ENCODE peak calls at places on chromosomes 2 and 18, in four cellular contexts. One of them, this sample, is unnamed.

GRCh38 chr18:30945769-30946168 is 96.8 kb downstream of the DSC3 start:
- DNase-seq in HepG2: no peak
- DNase-seq in endothelial cell of umbilical vein: no peak
- DNase-seq in neural progenitor cell: peak; percentile 7
- DNase-seq in this sample: no peak

GRCh38 chr2:136932700-136933099 is 167.4 kb downstream of the THSD7B start:
- DNase-seq in HepG2: peak; percentile 30
- DNase-seq in endothelial cell of umbilical vein: peak; percentile 5
- DNase-seq in neural progenitor cell: peak; percentile 67
- DNase-seq in this sample: no peak

GRCh38 chr2:162118166-162119031 is 33.6 kb downstream of the GCG start:
- DNase-seq in HepG2: no peak
- DNase-seq in endothelial cell of umbilical vein: peak; percentile 44
- DNase-seq in neural progenitor cell: no peak
- DNase-seq in this sample: peak; percentile 85

GRCh38 chr2:86672027-86672545 is 48.0 kb upstream of the RMND5A start:
- DNase-seq in HepG2: no peak
- DNase-seq in endothelial cell of umbilical vein: no peak
- DNase-seq in neural progenitor cell: no peak
- DNase-seq in this sample: no peak

GRCh38 chr18:76219023-76219422 is 276.0 kb downstream of the ZNF516 start:
- DNase-seq in HepG2: no peak
- DNase-seq in endothelial cell of umbilical vein: no peak
- DNase-seq in neural progenitor cell: no peak
- DNase-seq in this sample: no peak

GRCh38 chr2:152561251-152561650 is 156.0 kb downstream of the PRPF40A start:
- DNase-seq in HepG2: no peak
- DNase-seq in endothelial cell of umbilical vein: no peak
- DNase-seq in neural progenitor cell: no peak
- DNase-seq in this sample: no peak

GRCh38 chr2:145228506-145228905 is 708.6 kb upstream of the ZEB2 start:
- DNase-seq in HepG2: no peak
- DNase-seq in endothelial cell of umbilical vein: no peak
- DNase-seq in neural progenitor cell: no peak
- DNase-seq in this sample: peak; percentile 27

GRCh38 chr2:215529271-215529670 is 93.4 kb upstream of the FN1 start:
- DNase-seq in HepG2: peak; percentile 89
- DNase-seq in endothelial cell of umbilical vein: peak; percentile 69
- DNase-seq in neural progenitor cell: no peak
- DNase-seq in this sample: peak; percentile 76

GRCh38 chr2:216139884-216140283 is 30.7 kb downstream of the XRCC5 start:
- DNase-seq in HepG2: peak; percentile 61
- DNase-seq in endothelial cell of umbilical vein: no peak
- DNase-seq in neural progenitor cell: peak; percentile 26
- DNase-seq in this sample: no peak

GRCh38 chr18:6054443-6054842 is 159.1 kb upstream of the TMEM200C start:
- DNase-seq in HepG2: no peak
- DNase-seq in endothelial cell of umbilical vein: no peak
- DNase-seq in neural progenitor cell: no peak
- DNase-seq in this sample: no peak

GRCh38 chr2:176079285-176079830 is 4.4 kb downstream of the EVX2 start:
- DNase-seq in HepG2: no peak
- DNase-seq in endothelial cell of umbilical vein: no peak
- DNase-seq in neural progenitor cell: peak; percentile 62
- DNase-seq in this sample: no peak

GRCh38 chr2:220452561-220452960 is 825.1 kb downstream of the SLC4A3 start:
- DNase-seq in HepG2: no peak
- DNase-seq in endothelial cell of umbilical vein: no peak
- DNase-seq in neural progenitor cell: no peak
- DNase-seq in this sample: no peak

GRCh38 chr2:100785621-100786296 is 34.2 kb upstream of the NPAS2 start:
- DNase-seq in HepG2: no peak
- DNase-seq in endothelial cell of umbilical vein: no peak
- DNase-seq in neural progenitor cell: no peak
- DNase-seq in this sample: no peak

GRCh38 chr2:118224888-118225264 is 136.6 kb downstream of the INSIG2 start:
- DNase-seq in HepG2: no peak
- DNase-seq in endothelial cell of umbilical vein: no peak
- DNase-seq in neural progenitor cell: peak; percentile 69
- DNase-seq in this sample: no peak

GRCh38 chr18:55116855-55117254 is 157.6 kb upstream of the CCDC68 start:
- DNase-seq in HepG2: no peak
- DNase-seq in endothelial cell of umbilical vein: no peak
- DNase-seq in neural progenitor cell: no peak
- DNase-seq in this sample: peak; percentile 50

GRCh38 chr2:209348453-209348852 is 75.4 kb upstream of the MAP2 start:
- DNase-seq in HepG2: no peak
- DNase-seq in endothelial cell of umbilical vein: no peak
- DNase-seq in neural progenitor cell: peak; percentile 8
- DNase-seq in this sample: peak; percentile 23

GRCh38 chr2:212237350-212238095 is 301.1 kb downstream of the ERBB4 start:
- DNase-seq in HepG2: no peak
- DNase-seq in endothelial cell of umbilical vein: no peak
- DNase-seq in neural progenitor cell: peak; percentile 46
- DNase-seq in this sample: no peak

GRCh38 chr18:2569338-2570207 is 1.7 kb downstream of the METTL4 start:
- DNase-seq in HepG2: no peak
- DNase-seq in endothelial cell of umbilical vein: no peak
- DNase-seq in neural progenitor cell: no peak
- DNase-seq in this sample: no peak

GRCh38 chr2:128745946-128746345 is 427.3 kb upstream of the HS6ST1 start:
- DNase-seq in HepG2: no peak
- DNase-seq in endothelial cell of umbilical vein: no peak
- DNase-seq in neural progenitor cell: no peak
- DNase-seq in this sample: no peak

GRCh38 chr2:127106457-127106997 is 427 bp downstream of the BIN1 start:
- DNase-seq in HepG2: no peak
- DNase-seq in endothelial cell of umbilical vein: no peak
- DNase-seq in neural progenitor cell: peak; percentile 47
- DNase-seq in this sample: peak; percentile 36

GRCh38 chr2:44242929-44243328 is 32.4 kb upstream of the SLC3A1 start:
- DNase-seq in HepG2: no peak
- DNase-seq in endothelial cell of umbilical vein: no peak
- DNase-seq in neural progenitor cell: no peak
- DNase-seq in this sample: no peak

GRCh38 chr2:27977623-27978312 is 87.2 kb downstream of the BABAM2 start:
- DNase-seq in HepG2: peak; percentile 60
- DNase-seq in endothelial cell of umbilical vein: peak; percentile 76
- DNase-seq in neural progenitor cell: no peak
- DNase-seq in this sample: peak; percentile 97

GRCh38 chr2:96548558-96549465 is 12.3 kb downstream of the ARID5A start:
- DNase-seq in HepG2: no peak
- DNase-seq in endothelial cell of umbilical vein: no peak
- DNase-seq in neural progenitor cell: no peak
- DNase-seq in this sample: no peak

GRCh38 chr2:132766573-132766972 is 96.6 kb upstream of the LYPD1 start:
- DNase-seq in HepG2: no peak
- DNase-seq in endothelial cell of umbilical vein: no peak
- DNase-seq in neural progenitor cell: no peak
- DNase-seq in this sample: no peak

GRCh38 chr18:74382481-74382880 is 66.8 kb downstream of the C18orf63 start:
- DNase-seq in HepG2: no peak
- DNase-seq in endothelial cell of umbilical vein: no peak
- DNase-seq in neural progenitor cell: no peak
- DNase-seq in this sample: no peak

GRCh38 chr2:10811552-10811951 is 1.0 kb downstream of the PDIA6 start:
- DNase-seq in HepG2: no peak
- DNase-seq in endothelial cell of umbilical vein: peak; percentile 43
- DNase-seq in neural progenitor cell: peak; percentile 56
- DNase-seq in this sample: no peak

GRCh38 chr2:795245-796041 is 118.2 kb upstream of the TMEM18 start:
- DNase-seq in HepG2: no peak
- DNase-seq in endothelial cell of umbilical vein: no peak
- DNase-seq in neural progenitor cell: no peak
- DNase-seq in this sample: no peak
- H3K79me2 ChIP-seq in HepG2: no peaks in the 10 kb centered on the region
- H3K79me2 ChIP-seq in endothelial cell of umbilical vein: no peaks in the 10 kb centered on the region
- H3K79me2 ChIP-seq in neural progenitor cell: no peaks in the 10 kb centered on the region
- H3K79me2 ChIP-seq in this sample: no peaks in the 10 kb centered on the region

GRCh38 chr2:121740973-121741372 is 4.3 kb upstream of the NIFK start:
- DNase-seq in HepG2: no peak
- DNase-seq in endothelial cell of umbilical vein: no peak
- DNase-seq in neural progenitor cell: no peak
- DNase-seq in this sample: no peak
- H3K79me2 ChIP-seq in HepG2: peaks cover 6% of the 10 kb centered on the region
- H3K79me2 ChIP-seq in endothelial cell of umbilical vein: peaks cover 7% of the 10 kb centered on the region
- H3K79me2 ChIP-seq in neural progenitor cell: peaks cover 7% of the 10 kb centered on the region
- H3K79me2 ChIP-seq in this sample: peaks cover 7% of the 10 kb centered on the region

DNA sequence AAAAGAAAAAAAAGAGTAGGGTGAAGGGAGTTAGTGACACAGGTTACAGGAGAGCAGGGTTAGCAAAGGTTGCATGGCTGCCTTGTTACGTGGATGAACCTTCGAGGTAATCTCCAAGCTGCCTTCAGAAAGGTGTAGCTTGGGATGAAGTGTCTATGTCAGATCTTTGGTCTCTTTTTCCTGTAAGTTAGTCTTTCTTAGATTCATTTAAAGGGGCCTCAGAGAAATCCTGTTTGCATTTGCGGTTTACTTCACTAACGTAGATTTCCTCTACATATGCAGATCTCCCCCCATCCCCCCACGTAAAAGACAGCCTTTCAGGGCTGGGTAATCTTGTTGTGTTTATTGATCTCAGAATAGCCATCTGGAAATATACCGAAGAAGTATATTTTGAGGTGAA is 83.7 kb downstream of the MTA3 start:
- DNase-seq in HepG2: no peak
- DNase-seq in endothelial cell of umbilical vein: no peak
- DNase-seq in neural progenitor cell: no peak
- DNase-seq in this sample: no peak
- H3K79me2 ChIP-seq in HepG2: no peaks in the 10 kb centered on the region
- H3K79me2 ChIP-seq in endothelial cell of umbilical vein: no peaks in the 10 kb centered on the region
- H3K79me2 ChIP-seq in neural progenitor cell: peaks cover 59% of the 10 kb centered on the region
- H3K79me2 ChIP-seq in this sample: no peaks in the 10 kb centered on the region

DNA sequence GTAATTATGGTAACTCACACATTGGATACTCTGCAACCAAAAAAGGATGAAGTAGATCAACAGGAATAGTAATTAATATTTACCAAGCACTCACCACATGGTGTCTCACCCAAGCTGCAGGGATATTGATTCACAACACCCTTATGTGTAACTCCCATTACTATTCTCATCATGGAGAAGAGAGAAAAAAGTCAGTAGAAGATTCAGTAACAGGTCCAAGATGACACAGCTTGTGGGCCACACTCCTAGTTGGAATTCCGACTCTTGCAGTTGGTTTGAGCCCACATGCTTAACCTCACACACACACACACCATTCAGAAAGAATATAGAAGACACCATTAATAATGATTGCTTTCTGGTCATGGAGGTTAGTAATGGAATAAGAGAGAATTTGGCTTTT is 1.7 kb upstream of the MLPH start:
- DNase-seq in HepG2: no peak
- DNase-seq in endothelial cell of umbilical vein: no peak
- DNase-seq in neural progenitor cell: no peak
- DNase-seq in this sample: peak; percentile 65
- H3K79me2 ChIP-seq in HepG2: no peaks in the 10 kb centered on the region
- H3K79me2 ChIP-seq in endothelial cell of umbilical vein: no peaks in the 10 kb centered on the region
- H3K79me2 ChIP-seq in neural progenitor cell: no peaks in the 10 kb centered on the region
- H3K79me2 ChIP-seq in this sample: no peaks in the 10 kb centered on the region

DNA sequence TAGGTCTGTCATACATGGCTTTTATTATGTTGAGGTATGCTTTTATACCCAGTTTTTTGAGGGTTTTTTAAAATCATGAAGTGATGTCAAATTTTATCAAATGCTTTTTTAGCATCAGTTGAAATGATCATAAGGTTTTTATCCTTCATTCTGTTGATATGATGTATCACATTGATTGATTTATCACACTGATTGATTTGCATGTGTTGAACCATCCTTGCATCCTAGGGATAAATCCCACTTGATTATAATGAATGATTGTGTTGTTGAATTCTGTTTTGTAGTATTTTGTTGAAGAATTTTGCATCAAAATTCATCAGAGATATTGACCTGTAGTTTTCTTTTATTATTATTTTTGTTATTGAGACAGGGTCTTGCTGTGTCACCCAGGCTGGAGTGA is 68.2 kb downstream of the LIMS1 start:
- DNase-seq in HepG2: no peak
- DNase-seq in endothelial cell of umbilical vein: no peak
- DNase-seq in neural progenitor cell: no peak
- DNase-seq in this sample: no peak
- H3K79me2 ChIP-seq in HepG2: peaks cover 42% of the 10 kb centered on the region
- H3K79me2 ChIP-seq in endothelial cell of umbilical vein: peaks cover 50% of the 10 kb centered on the region
- H3K79me2 ChIP-seq in neural progenitor cell: peaks cover 23% of the 10 kb centered on the region
- H3K79me2 ChIP-seq in this sample: peaks cover 29% of the 10 kb centered on the region

GRCh38 chr2:120044336-120044735 is 31.5 kb downstream of the EPB41L5 start:
- DNase-seq in HepG2: no peak
- DNase-seq in endothelial cell of umbilical vein: peak; percentile 47
- DNase-seq in neural progenitor cell: no peak
- DNase-seq in this sample: no peak
- H3K79me2 ChIP-seq in HepG2: peaks cover 11% of the 10 kb centered on the region
- H3K79me2 ChIP-seq in endothelial cell of umbilical vein: no peaks in the 10 kb centered on the region
- H3K79me2 ChIP-seq in neural progenitor cell: peaks cover 10% of the 10 kb centered on the region
- H3K79me2 ChIP-seq in this sample: no peaks in the 10 kb centered on the region

DNA sequence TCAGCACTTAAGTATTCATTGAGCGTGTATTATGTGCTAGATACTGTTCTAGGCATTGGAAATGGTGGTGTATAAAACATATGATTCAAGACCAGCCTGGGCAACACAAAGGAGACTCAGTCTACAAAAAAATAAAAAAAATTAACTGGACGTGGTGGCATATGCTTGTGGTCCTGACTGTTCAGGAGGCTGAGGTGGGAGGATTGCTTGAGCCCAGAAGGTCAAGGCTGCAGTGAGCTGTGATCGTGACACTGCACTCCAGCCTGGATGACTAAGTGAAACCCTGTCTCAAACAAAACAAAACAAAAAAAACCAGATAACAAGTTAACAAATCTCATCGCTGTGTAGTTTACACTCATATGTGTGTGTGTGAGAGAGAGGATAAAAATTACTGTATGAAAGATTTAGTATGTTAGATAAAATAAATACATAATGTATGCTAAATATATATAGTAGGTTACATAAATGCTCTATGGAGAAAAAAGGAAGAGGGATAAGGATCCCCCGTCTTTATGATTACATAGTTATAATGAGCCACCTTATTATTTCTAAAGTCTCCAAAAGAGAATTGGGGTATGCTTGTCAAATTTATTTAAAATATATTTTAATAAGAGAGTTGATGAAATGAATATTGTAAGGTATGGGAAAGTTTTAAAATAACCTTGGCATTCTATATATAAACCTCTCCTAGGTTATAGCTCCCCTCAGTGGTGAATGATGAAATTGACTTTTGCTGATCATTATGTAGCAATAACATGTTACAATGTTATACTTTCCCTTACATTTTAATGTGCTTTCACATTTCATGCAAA is 69.2 kb downstream of the EHBP1 start:
- DNase-seq in HepG2: peak; percentile 78
- DNase-seq in endothelial cell of umbilical vein: peak; percentile 62
- DNase-seq in neural progenitor cell: peak; percentile 21
- DNase-seq in this sample: peak; percentile 70
- H3K79me2 ChIP-seq in HepG2: peaks cover 63% of the 10 kb centered on the region
- H3K79me2 ChIP-seq in endothelial cell of umbilical vein: no peaks in the 10 kb centered on the region
- H3K79me2 ChIP-seq in neural progenitor cell: no peaks in the 10 kb centered on the region
- H3K79me2 ChIP-seq in this sample: no peaks in the 10 kb centered on the region

DNA sequence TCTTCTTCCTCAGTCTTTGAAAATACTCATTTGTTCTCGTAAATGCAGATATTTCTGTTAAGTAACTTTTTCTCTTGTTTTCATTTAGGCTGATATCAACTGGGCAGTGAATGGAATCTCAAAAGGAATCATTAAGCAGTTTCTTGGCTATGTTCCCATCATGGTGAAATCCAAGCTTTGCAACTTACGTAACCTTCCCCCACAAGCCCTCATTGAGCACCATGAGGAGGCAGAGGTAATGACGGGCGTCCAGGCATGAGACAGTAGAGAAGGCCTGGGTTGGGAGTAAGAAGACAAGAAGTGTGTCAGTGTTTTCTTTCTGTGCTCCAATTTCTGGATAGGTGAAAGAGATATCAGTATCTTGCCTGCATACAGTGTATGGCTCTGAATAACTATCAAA is 5.1 kb downstream of the POLR1B start:
- DNase-seq in HepG2: peak; percentile 41
- DNase-seq in endothelial cell of umbilical vein: no peak
- DNase-seq in neural progenitor cell: no peak
- DNase-seq in this sample: peak; percentile 52
- H3K79me2 ChIP-seq in HepG2: peaks cover 50% of the 10 kb centered on the region
- H3K79me2 ChIP-seq in endothelial cell of umbilical vein: peaks cover 44% of the 10 kb centered on the region
- H3K79me2 ChIP-seq in neural progenitor cell: peaks cover 46% of the 10 kb centered on the region
- H3K79me2 ChIP-seq in this sample: peaks cover 27% of the 10 kb centered on the region